ENCODE peak calls at places on chromosome 20, in eight cellular contexts. M is WTC11, N is SK-N-SH, T is HCT116, Y is A549, I is HepG2, P is K562, E is GM12878. G is an unnamed sample.

GRCh38 chr20:57393321-57394086 is 2.3 kb downstream of the RBM38 start:
- DNase-seq in E (no peak), T (no peak), Y (no peak), I (no peak), N (no peak), M (no peak), P (no peak), G (no peak)

GRCh38 chr20:46057856-46058655 is 29.0 kb downstream of the SLC12A5 start:
- DNase-seq in I (no peak), M (peak), Y (no peak), N (no peak), T (no peak), P (no peak), E (no peak), G (peak)

GRCh38 chr20:9966966-9967365 is 67.8 kb upstream of the ANKEF1 start:
- DNase-seq in N (peak), P (no peak), M (no peak), Y (peak), E (no peak), I (peak), T (no peak), G (peak)

GRCh38 chr20:18057106-18057993 is at the start of gene OVOL2:
- DNase-seq in I (no peak), P (peak), Y (peak), N (peak), T (peak), E (no peak), M (peak), G (no peak)

GRCh38 chr20:44692932-44693476 is 22.2 kb upstream of the CCN5 start:
- DNase-seq in N (no peak), P (no peak), T (peak), E (no peak), I (peak), Y (peak), M (no peak), G (no peak)

GRCh38 chr20:20547221-20547875 is 165.1 kb downstream of the RALGAPA2 start:
- DNase-seq in I (peak), E (no peak), P (no peak), M (no peak), N (no peak), T (no peak), Y (no peak), G (peak)

GRCh38 chr20:37342231-37343177 is 3.4 kb upstream of the SRC start:
- DNase-seq in M (no peak), P (no peak), I (peak), T (no peak), E (no peak), N (no peak), Y (peak), G (no peak)

GRCh38 chr20:11436113-11436890 is 481.4 kb upstream of the BTBD3 start:
- DNase-seq in I (no peak), Y (no peak), P (no peak), E (no peak), T (no peak), M (no peak), N (no peak), G (peak)

GRCh38 chr20:7776148-7776547 is 164.1 kb downstream of the HAO1 start:
- DNase-seq in T (no peak), M (no peak), N (no peak), P (no peak), Y (no peak), E (no peak), I (no peak), G (no peak)

GRCh38 chr20:5781798-5782750 is 31.9 kb downstream of the SHLD1 start:
- DNase-seq in Y (peak), N (no peak), P (peak), I (peak), T (no peak), E (no peak), M (no peak), G (no peak)

GRCh38 chr20:10982692-10983091 is 308.9 kb upstream of the JAG1 start:
- DNase-seq in E (no peak), Y (peak), M (no peak), P (no peak), N (no peak), T (no peak), I (peak), G (no peak)

GRCh38 chr20:3282271-3283221 is 43.6 kb upstream of the SLC4A11 start:
- DNase-seq in N (peak), M (peak), P (no peak), E (no peak), T (no peak), Y (no peak), I (no peak), G (no peak)

GRCh38 chr20:19909696-19910095 is 107.5 kb upstream of the NAA20 start:
- DNase-seq in M (no peak), E (no peak), T (no peak), Y (no peak), P (no peak), I (no peak), N (no peak), G (peak)

GRCh38 chr20:3242167-3242692 is 3.2 kb upstream of the SLC4A11 start:
- DNase-seq in T (no peak), E (no peak), P (no peak), M (no peak), N (no peak), I (peak), Y (peak), G (no peak)

GRCh38 chr20:21436186-21436585 is 38.9 kb upstream of the NKX2-4 start:
- DNase-seq in N (no peak), M (no peak), Y (peak), T (peak), I (peak), P (no peak), E (no peak), G (no peak)

GRCh38 chr20:44690781-44691423 is 24.3 kb upstream of the CCN5 start:
- DNase-seq in P (no peak), N (no peak), Y (no peak), I (no peak), E (no peak), M (no peak), T (no peak), G (no peak)

GRCh38 chr20:1401431-1401907 is 8.6 kb upstream of the FKBP1A start:
- DNase-seq in I (peak), E (no peak), M (no peak), Y (no peak), T (no peak), N (no peak), P (no peak), G (no peak)

GRCh38 chr20:46293084-46293483 is 15.2 kb downstream of the CDH22 start:
- DNase-seq in N (no peak), E (no peak), P (peak), M (no peak), T (no peak), I (peak), Y (peak), G (peak)

GRCh38 chr20:56368351-56369134 is 9.8 kb downstream of the FAM210B start:
- DNase-seq in N (no peak), M (no peak), I (no peak), P (no peak), Y (no peak), E (no peak), T (no peak), G (peak)

GRCh38 chr20:58701431-58702160 is 9.0 kb downstream of the NPEPL1 start:
- DNase-seq in M (peak), I (no peak), N (no peak), P (no peak), E (no peak), Y (no peak), T (no peak), G (no peak)

GRCh38 chr20:33051333-33051732 is 2.4 kb upstream of the BPIFB3 start:
- DNase-seq in T (no peak), Y (no peak), I (peak), P (no peak), E (no peak), N (no peak), M (no peak), G (no peak)

GRCh38 chr20:17873410-17874270 is 95.0 kb downstream of the SNX5 start:
- DNase-seq in I (peak), P (no peak), Y (peak), E (no peak), T (peak), M (no peak), N (peak), G (no peak)

GRCh38 chr20:42857446-42857845 is 332.3 kb downstream of the PTPRT start:
- DNase-seq in M (no peak), T (no peak), N (no peak), I (no peak), Y (no peak), E (no peak), P (no peak), G (no peak)

GRCh38 chr20:11553603-11554002 is 364.1 kb upstream of the BTBD3 start:
- DNase-seq in P (no peak), N (no peak), Y (peak), E (no peak), M (no peak), I (peak), T (no peak), G (peak)

GRCh38 chr20:5041433-5041832 is 40.1 kb upstream of the SLC23A2 start:
- DNase-seq in M (peak), P (no peak), E (no peak), I (no peak), T (no peak), N (no peak), Y (no peak), G (peak)

GRCh38 chr20:20017852-20018245 is 687 bp downstream of the NAA20 start:
- DNase-seq in P (no peak), Y (peak), I (peak), M (no peak), N (no peak), T (no peak), E (no peak), G (peak)

GRCh38 chr20:21719592-21720214 is 14.2 kb downstream of the PAX1 start:
- DNase-seq in I (peak), N (peak), E (peak), P (peak), M (peak), T (peak), Y (peak), G (peak)

GRCh38 chr20:38991814-38992593 is 29.9 kb downstream of the DHX35 start:
- DNase-seq in I (no peak), N (no peak), E (no peak), Y (no peak), T (no peak), M (no peak), P (no peak), G (no peak)

GRCh38 chr20:38999217-38999616 is 37.1 kb downstream of the DHX35 start:
- DNase-seq in M (no peak), Y (no peak), I (no peak), N (no peak), E (no peak), P (no peak), T (no peak), G (no peak)

GRCh38 chr20:38999965-39000910 is 38.1 kb downstream of the DHX35 start:
- DNase-seq in I (peak), P (no peak), T (no peak), E (no peak), Y (no peak), M (no peak), N (no peak), G (no peak)

GRCh38 chr20:38995536-38996044 is 33.4 kb downstream of the DHX35 start:
- DNase-seq in Y (no peak), I (peak), T (no peak), M (no peak), P (peak), E (no peak), N (no peak), G (no peak)

GRCh38 chr20:38997622-38998021 is 35.5 kb downstream of the DHX35 start:
- DNase-seq in Y (no peak), T (no peak), M (no peak), P (peak), I (no peak), N (no peak), E (peak), G (peak)
- TF ChIP-seq CTCF in Y (no peak), T (no peak), M (no peak), P (peak), I (no peak), N (no peak), E (peak), G (no peak)

DNA sequence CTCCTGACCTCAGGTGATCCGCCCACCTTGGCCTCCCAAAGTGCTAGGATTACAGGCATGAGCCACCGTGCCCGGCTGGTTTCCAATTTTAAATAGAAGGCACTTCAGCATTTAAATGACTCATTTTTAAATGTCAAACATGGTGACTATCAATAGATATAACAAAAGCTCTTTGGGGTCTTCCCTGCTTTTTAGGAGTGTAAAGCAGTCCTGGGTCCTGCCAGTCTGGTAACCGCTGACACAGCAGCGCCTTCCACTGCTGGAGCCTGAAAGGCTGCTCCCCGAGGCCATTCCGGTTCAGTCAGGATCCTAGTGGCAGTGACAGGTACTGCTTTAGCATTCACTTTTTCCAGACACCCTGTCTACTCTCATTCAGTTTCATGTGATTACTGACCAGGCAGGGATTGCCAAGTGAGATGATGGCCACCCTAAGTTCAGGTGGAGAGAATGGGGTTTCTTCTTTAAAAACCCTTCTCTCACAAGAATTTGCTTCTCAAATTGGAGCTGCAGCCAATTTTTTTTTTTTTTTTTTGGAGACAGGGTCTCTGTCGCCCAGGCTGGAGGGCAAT is 5.1 kb downstream of the DIDO1 start:
- DNase-seq in E (no peak), I (peak), P (peak), M (peak), Y (peak), N (peak), T (peak), G (peak)
- TF ChIP-seq MAX in E (no peak), I (no peak), P (no peak), M (no peak), Y (no peak), N (no peak), T (no peak), G (peak)

GRCh38 chr20:25540273-25540672 is 45.1 kb downstream of the NINL start:
- DNase-seq in E (no peak), T (peak), I (no peak), Y (no peak), P (no peak), M (peak), N (no peak), G (peak)
- TF ChIP-seq CTCF in E (peak), T (peak), I (peak), Y (no peak), P (peak), M (no peak), N (peak), G (peak)

GRCh38 chr20:23048283-23049200 is 930 bp downstream of the THBD start:
- DNase-seq in P (no peak), T (no peak), E (no peak), Y (peak), M (peak), N (no peak), I (no peak), G (peak)

GRCh38 chr20:23049201-23049932 is at the start of gene THBD:
- DNase-seq in P (no peak), Y (peak), E (no peak), I (no peak), T (no peak), N (no peak), M (peak), G (peak)

GRCh38 chr20:23050847-23051627 is 1.6 kb upstream of the THBD start:
- DNase-seq in I (no peak), N (no peak), T (peak), Y (peak), M (peak), P (peak), E (no peak), G (peak)

GRCh38 chr20:23047738-23048214 is 1.7 kb downstream of the THBD start:
- DNase-seq in I (no peak), M (peak), T (no peak), P (no peak), Y (peak), E (no peak), N (no peak), G (no peak)

GRCh38 chr20:23049933-23050838 is 714 bp upstream of the THBD start:
- DNase-seq in Y (peak), N (no peak), P (no peak), T (no peak), I (no peak), E (no peak), M (peak), G (peak)
- TF ChIP-seq MAX in Y (no peak), N (no peak), P (no peak), T (peak), I (no peak), E (no peak), M (no peak), G (peak)

DNA sequence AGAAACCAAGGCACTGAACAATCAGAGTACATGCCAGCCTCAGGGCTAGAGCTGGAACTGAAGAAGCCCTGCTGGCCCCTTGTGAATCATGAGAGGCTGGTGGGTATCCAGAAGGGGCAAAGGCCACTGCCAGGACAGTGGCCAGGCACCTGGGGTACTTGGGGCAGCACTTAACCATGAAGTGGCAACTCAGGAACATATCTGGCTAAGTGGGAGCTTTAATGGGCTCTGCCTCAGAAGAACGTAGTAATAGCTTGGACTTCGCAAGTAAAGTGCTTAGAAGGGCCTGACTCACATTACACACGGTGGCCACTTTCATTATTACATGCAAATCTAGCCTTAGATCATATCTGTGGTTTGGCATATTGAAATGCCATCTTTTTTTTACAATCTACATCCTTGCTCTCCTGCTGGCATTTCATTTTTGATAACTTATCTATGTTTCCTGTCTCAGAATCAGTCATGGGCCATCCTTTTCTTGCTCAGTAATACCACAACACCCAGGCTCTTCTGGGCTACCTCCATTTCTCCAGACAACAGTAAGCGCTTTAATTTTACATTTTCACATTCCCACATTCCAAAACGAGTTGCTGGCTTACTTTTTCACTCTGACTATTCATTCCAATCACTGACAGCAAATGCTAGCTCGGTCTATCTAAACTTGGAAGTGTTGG is 21.6 kb downstream of the NAPB start:
- DNase-seq in P (peak), N (no peak), I (no peak), M (no peak), E (no peak), Y (peak), T (no peak), G (peak)
- TF ChIP-seq CTCF in P (no peak), N (peak), I (no peak), M (no peak), E (no peak), Y (no peak), T (no peak), G (no peak)

GRCh38 chr20:50450961-50451752 is 59.0 kb upstream of the PTPN1 start:
- DNase-seq in N (no peak), Y (peak), E (peak), M (peak), T (no peak), I (peak), P (no peak), G (peak)
- TF ChIP-seq MAX in N (no peak), Y (no peak), E (no peak), M (no peak), T (no peak), I (no peak), P (no peak), G (no peak)

DNA sequence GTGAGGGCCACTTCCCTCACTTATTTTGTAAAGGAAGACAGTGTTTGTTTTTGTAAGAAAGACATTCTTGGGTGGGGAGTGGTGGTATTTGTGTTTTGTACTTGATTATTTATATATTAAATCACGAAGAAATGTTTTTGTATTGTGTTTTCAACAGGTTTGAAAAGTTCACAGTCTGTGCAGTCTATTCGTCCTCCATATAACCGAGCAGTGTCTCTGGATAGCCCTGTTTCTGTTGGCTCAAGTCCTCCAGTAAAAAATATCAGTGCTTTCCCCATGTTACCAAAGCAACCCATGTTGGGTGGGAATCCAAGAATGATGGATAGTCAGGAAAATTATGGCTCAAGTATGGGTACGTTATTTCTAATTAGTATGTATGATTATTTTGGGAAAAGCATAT is 137.2 kb downstream of the NCOA3 start:
- DNase-seq in Y (no peak), T (no peak), M (no peak), E (no peak), P (no peak), N (no peak), I (no peak), G (no peak)
- TF ChIP-seq CTCF in Y (no peak), T (no peak), M (no peak), E (no peak), P (no peak), N (no peak), I (no peak), G (no peak)

GRCh38 chr20:47849596-47849995 is 64.3 kb upstream of the SULF2 start:
- DNase-seq in M (no peak), N (no peak), P (no peak), T (no peak), I (no peak), E (no peak), Y (no peak), G (no peak)

GRCh38 chr20:47847882-47848485 is 62.7 kb upstream of the SULF2 start:
- DNase-seq in M (no peak), I (no peak), T (no peak), P (no peak), E (no peak), Y (no peak), N (no peak), G (no peak)

GRCh38 chr20:47843886-47844567 is 58.7 kb upstream of the SULF2 start:
- DNase-seq in E (no peak), P (no peak), I (peak), N (no peak), T (no peak), Y (peak), M (no peak), G (peak)
- TF ChIP-seq MAX in E (no peak), P (no peak), I (no peak), N (no peak), T (no peak), Y (no peak), M (no peak), G (no peak)

G was measured in NB4.